ENCODE peak calls at places on chromosomes 3 and 15, in seven cellular contexts. D is IMR-90, L is astrocyte, H is hepatocyte, I is fibroblast of lung, P is K562, S is neural progenitor cell. W is an unnamed sample. For H4K20me1, the result is how much of the 10 kb centered on the place peaks cover.

GRCh38 chr3:84108442-84108971 is 850.3 kb upstream of the CADM2 start:
- DNase-seq in D (peak), L (peak), H (no peak), I (peak), P (no peak), S (peak), W (peak)

GRCh38 chr15:67943961-67944674 is 104.3 kb upstream of the RNU6-1 start:
- DNase-seq in D (no peak), L (no peak), H (no peak), I (no peak), P (no peak), S (no peak), W (no peak)

GRCh38 chr15:48968066-48968465 is 4.3 kb upstream of the SHC4 start:
- DNase-seq in D (no peak), L (no peak), H (no peak), I (no peak), P (no peak), S (no peak), W (no peak)

GRCh38 chr3:61927332-61927731 is 366.0 kb downstream of the PTPRG start:
- DNase-seq in D (peak), L (peak), H (peak), I (peak), P (no peak), S (no peak), W (peak)

GRCh38 chr3:159635047-159635641 is 353.5 kb upstream of the IL12A start:
- DNase-seq in D (peak), L (peak), H (peak), I (peak), P (no peak), S (no peak), W (peak)

GRCh38 chr3:14725564-14726420 is 50.9 kb downstream of the C3orf20 start:
- DNase-seq in D (peak), L (peak), H (peak), I (peak), P (no peak), S (no peak), W (no peak)

GRCh38 chr3:20683912-20684311 is 497.9 kb upstream of the SGO1 start:
- DNase-seq in D (peak), L (peak), H (no peak), I (peak), P (no peak), S (no peak), W (no peak)

GRCh38 chr15:96342143-96342466 is 11.6 kb downstream of the NR2F2 start:
- DNase-seq in D (no peak), L (no peak), H (no peak), I (no peak), P (no peak), S (no peak), W (no peak)

GRCh38 chr15:71080166-71080565 is 35.1 kb upstream of the THSD4 start:
- DNase-seq in D (no peak), L (peak), H (no peak), I (peak), P (no peak), S (no peak), W (peak)

GRCh38 chr3:107024481-107025153 is 352.6 kb upstream of the CCDC54 start:
- DNase-seq in D (no peak), L (no peak), H (no peak), I (no peak), P (no peak), S (no peak), W (no peak)

GRCh38 chr3:151750181-151750580 is 16.5 kb downstream of the AADACL2 start:
- DNase-seq in D (no peak), L (no peak), H (no peak), I (no peak), P (no peak), S (no peak), W (peak)

GRCh38 chr3:35737527-35737926 is 98.2 kb downstream of the ARPP21 start:
- DNase-seq in D (no peak), L (no peak), H (no peak), I (no peak), P (no peak), S (no peak), W (no peak)

GRCh38 chr15:82943176-82943575 is 9.3 kb downstream of the HOMER2 start:
- DNase-seq in D (no peak), L (no peak), H (no peak), I (no peak), P (no peak), S (no peak), W (no peak)

GRCh38 chr3:46663611-46664135 is 29.8 kb downstream of the ALS2CL start:
- DNase-seq in D (peak), L (peak), H (peak), I (peak), P (peak), S (peak), W (no peak)

GRCh38 chr3:69181592-69182211 is 59.3 kb upstream of the LMOD3 start:
- DNase-seq in D (peak), L (peak), H (peak), I (peak), P (no peak), S (peak), W (peak)

GRCh38 chr3:54836876-54837275 is 91.0 kb downstream of the LRTM1 start:
- DNase-seq in D (no peak), L (no peak), H (peak), I (peak), P (no peak), S (no peak), W (no peak)

GRCh38 chr15:69784808-69785550 is 312.7 kb downstream of the TLE3 start:
- DNase-seq in D (peak), L (peak), H (no peak), I (peak), P (no peak), S (no peak), W (no peak)

GRCh38 chr15:60704129-60704528 is 225.2 kb upstream of the ICE2 start:
- DNase-seq in D (no peak), L (no peak), H (no peak), I (no peak), P (no peak), S (no peak), W (no peak)

GRCh38 chr3:135878501-135878900 is 87.0 kb upstream of the PPP2R3A start:
- DNase-seq in D (no peak), L (no peak), H (no peak), I (no peak), P (no peak), S (no peak), W (peak)

GRCh38 chr3:59726279-59726678 is 676.5 kb upstream of the CFAP20DC start:
- DNase-seq in D (no peak), L (no peak), H (no peak), I (no peak), P (no peak), S (no peak), W (no peak)

GRCh38 chr15:40999190-40999589 is 45.9 kb downstream of the CHAC1 start:
- DNase-seq in D (peak), L (peak), H (no peak), I (peak), P (no peak), S (no peak), W (peak)

GRCh38 chr3:8518138-8518537 is 16.5 kb downstream of the LMCD1 start:
- DNase-seq in D (peak), L (peak), H (no peak), I (peak), P (no peak), S (no peak), W (no peak)

GRCh38 chr3:48411606-48412374 is 18.1 kb downstream of the PLXNB1 start:
- DNase-seq in D (no peak), L (no peak), H (no peak), I (no peak), P (no peak), S (no peak), W (no peak)

GRCh38 chr3:127167315-127168043 is 25.5 kb upstream of the PRR23E start:
- DNase-seq in D (no peak), L (no peak), H (no peak), I (no peak), P (no peak), S (no peak), W (no peak)

GRCh38 chr3:134487406-134487805 is 1.5 kb downstream of the CEP63 start:
- DNase-seq in D (no peak), L (no peak), H (no peak), I (no peak), P (no peak), S (no peak), W (no peak)

GRCh38 chr3:194278186-194278845 is 72.8 kb downstream of the CPN2 start:
- DNase-seq in D (no peak), L (no peak), H (no peak), I (no peak), P (no peak), S (no peak), W (no peak)

GRCh38 chr3:38117748-38118420 is 19.0 kb downstream of the ACAA1 start:
- DNase-seq in D (peak), L (peak), H (peak), I (peak), P (peak), S (peak), W (peak)

GRCh38 chr3:141486416-141486734 is 452 bp upstream of the RASA2 start:
- DNase-seq in D (peak), L (peak), H (no peak), I (peak), P (no peak), S (no peak), W (peak)

GRCh38 chr3:132006605-132007204 is 28.1 kb downstream of the CPNE4 start:
- DNase-seq in D (peak), L (no peak), H (peak), I (peak), P (peak), S (peak), W (peak)

GRCh38 chr3:156109989-156110388 is 10.4 kb upstream of the KCNAB1 start:
- DNase-seq in D (no peak), L (no peak), H (no peak), I (no peak), P (no peak), S (no peak), W (no peak)

GRCh38 chr3:95759614-95760301 is 1054.6 kb upstream of the EPHA6 start:
- DNase-seq in D (no peak), L (no peak), H (no peak), I (no peak), P (no peak), S (no peak), W (no peak)

GRCh38 chr15:100910119-100910518 is 9.0 kb upstream of the LRRK1 start:
- DNase-seq in D (no peak), L (no peak), H (no peak), I (no peak), P (no peak), S (peak), W (no peak)

GRCh38 chr3:142664311-142664710 is 59.5 kb upstream of the TRPC1 start:
- DNase-seq in D (no peak), L (no peak), H (no peak), I (no peak), P (no peak), S (no peak), W (no peak)

GRCh38 chr3:10142707-10143560 is 1.4 kb downstream of the VHL start:
- DNase-seq in D (no peak), L (no peak), H (no peak), I (no peak), P (peak), S (no peak), W (peak)

GRCh38 chr3:30241721-30242120 is 364.7 kb upstream of the TGFBR2 start:
- DNase-seq in D (peak), L (no peak), H (no peak), I (no peak), P (no peak), S (no peak), W (no peak)

GRCh38 chr15:40832903-40833302 is 4.4 kb upstream of the PPP1R14D start:
- DNase-seq in D (no peak), L (no peak), H (no peak), I (no peak), P (no peak), S (no peak), W (no peak)

GRCh38 chr15:61155741-61156700 is 73.1 kb downstream of the RORA start:
- DNase-seq in D (no peak), L (peak), H (peak), I (peak), P (peak), S (no peak), W (peak)

GRCh38 chr3:13362551-13362950 is 57.6 kb downstream of the NUP210 start:
- DNase-seq in D (no peak), L (no peak), H (no peak), I (no peak), P (no peak), S (no peak), W (no peak)

GRCh38 chr3:13357074-13357473 is 63.0 kb downstream of the NUP210 start:
- DNase-seq in D (no peak), L (no peak), H (no peak), I (no peak), P (no peak), S (no peak), W (no peak)

GRCh38 chr3:13359916-13360315 is 60.2 kb downstream of the NUP210 start:
- DNase-seq in D (no peak), L (no peak), H (no peak), I (no peak), P (no peak), S (no peak), W (no peak)

GRCh38 chr3:13353936-13354542 is 66.1 kb downstream of the NUP210 start:
- DNase-seq in D (peak), L (peak), H (no peak), I (peak), P (peak), S (peak), W (no peak)

GRCh38 chr3:13358051-13358450 is 62.1 kb downstream of the NUP210 start:
- DNase-seq in D (no peak), L (no peak), H (no peak), I (no peak), P (no peak), S (no peak), W (no peak)
- H4K20me1 ChIP-seq in D (under half), L (under half), H (under half), I (under half), P (under half), S (under half), W (under half)

GRCh38 chr3:130111185-130111864 is 29.7 kb downstream of the ALG1L2 start:
- DNase-seq in D (peak), L (peak), H (peak), I (peak), P (peak), S (peak), W (peak)
- TF ChIP-seq CTCF in D (no peak), L (no peak), H (no peak), I (no peak), P (no peak), S (no peak), W (no peak)

GRCh38 chr3:157982359-157982758 is 123.9 kb downstream of the SHOX2 start:
- DNase-seq in D (no peak), L (no peak), H (no peak), I (no peak), P (no peak), S (no peak), W (no peak)
- H4K20me1 ChIP-seq in D (under half), L (under half), H (under half), I (under half), P (under half), S (under half), W (under half)

DNA sequence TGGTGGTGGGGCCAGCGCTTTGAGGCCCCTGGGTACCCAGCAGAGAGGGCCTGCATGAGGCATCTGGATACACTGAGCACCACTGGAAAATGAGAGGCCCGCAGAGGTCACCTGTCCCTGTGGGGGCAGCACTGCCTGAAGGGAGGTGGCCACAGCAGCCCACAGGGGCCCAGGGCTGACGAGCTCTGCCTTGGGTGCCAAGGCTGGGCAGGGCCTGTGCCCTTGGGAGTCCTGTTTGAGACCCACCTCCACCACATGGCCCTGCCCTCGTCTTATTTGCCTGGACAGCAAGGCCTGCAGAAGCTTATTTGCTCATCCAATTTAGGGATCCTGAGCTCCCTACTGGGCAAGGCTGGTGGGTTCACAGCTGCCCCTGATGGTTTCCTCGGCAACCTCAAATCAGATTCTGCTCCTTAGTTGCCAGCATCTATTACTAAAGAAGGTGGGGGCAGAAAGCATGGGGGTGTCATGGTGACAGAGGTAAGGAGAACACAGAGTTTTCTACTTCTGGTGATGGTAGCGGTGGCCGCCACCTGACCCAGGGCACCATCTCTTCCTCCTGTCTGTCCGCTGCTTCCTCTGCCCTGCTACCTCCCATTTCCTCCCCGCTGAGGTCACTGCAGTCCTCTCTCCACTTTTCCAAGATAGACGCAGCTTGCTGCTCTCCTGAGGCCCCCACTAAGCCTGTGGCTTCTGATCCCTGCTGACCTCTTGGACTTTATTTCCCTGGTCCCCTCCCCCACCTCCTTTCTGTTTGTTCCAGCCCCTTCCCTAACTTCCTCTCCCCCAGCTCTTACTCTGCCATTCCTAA is 62.9 kb downstream of the HMCES start:
- DNase-seq in D (no peak), L (no peak), H (no peak), I (no peak), P (no peak), S (no peak), W (no peak)
- TF ChIP-seq CTCF in D (no peak), L (no peak), H (no peak), I (no peak), P (no peak), S (no peak), W (no peak)

DNA sequence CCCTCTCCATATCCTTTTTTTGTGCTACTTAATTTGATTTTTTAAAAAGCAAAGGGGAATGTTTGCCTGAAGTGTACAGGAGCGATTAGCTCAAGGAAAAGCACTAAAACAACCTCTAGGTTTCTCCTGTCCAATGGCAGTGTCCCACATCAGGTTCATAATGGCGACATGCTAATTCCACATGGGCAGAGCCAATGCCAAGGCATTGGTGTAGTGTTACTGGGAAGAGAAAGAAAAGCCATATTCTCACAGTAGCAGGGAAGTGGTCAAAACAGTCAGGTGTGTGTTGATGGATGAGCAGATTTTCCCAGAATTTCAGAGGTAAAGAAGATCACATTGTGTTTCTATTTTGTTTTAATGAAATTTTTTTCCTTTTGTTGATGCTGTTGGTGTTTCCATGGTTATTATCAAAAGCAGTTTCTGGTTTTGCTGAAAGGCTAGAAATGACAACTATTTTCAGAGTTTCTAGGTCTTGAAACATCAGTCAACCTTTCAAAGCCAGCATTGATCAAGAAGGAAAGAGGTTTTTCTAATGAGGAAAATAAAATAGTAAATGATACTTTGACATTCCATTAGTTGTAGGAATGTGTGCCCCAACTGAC is 65.2 kb downstream of the FNDC3B start:
- DNase-seq in D (no peak), L (peak), H (no peak), I (peak), P (peak), S (peak), W (peak)
- H4K20me1 ChIP-seq in D (half or more), L (half or more), H (under half), I (under half), P (under half), S (under half), W (under half)